ENCODE peak calls at places on chromosome 15, in nine cellular contexts. K is body of pancreas, D is tibial nerve, B is BE2C, R is heart left ventricle, Q is OCI-LY7, P is esophagus squamous epithelium, T is kidney, U is IMR-90. C is an unnamed sample.

GRCh38 chr15:89161666-89162065 is 59.7 kb downstream of the RLBP1 start:
- DNase-seq in B (no peak), U (no peak), D (no peak), Q (no peak), K (no peak), R (no peak), T (no peak), P (no peak), C (no peak)

GRCh38 chr15:67855842-67856241 is 16.0 kb upstream of the RNU6-1 start:
- DNase-seq in D (no peak), R (no peak), B (peak; percentile 65), Q (no peak), U (no peak), K (no peak), P (no peak), T (no peak), C (no peak)

GRCh38 chr15:28942046-28942445 is 56.3 kb downstream of the APBA2 start:
- DNase-seq in R (no peak), T (no peak), D (no peak), K (no peak), P (no peak), B (no peak), U (no peak), Q (no peak), C (no peak)

GRCh38 chr15:87712211-87712610 is 544.3 kb downstream of the NTRK3 start:
- DNase-seq in Q (no peak), B (peak; percentile 32), T (no peak), D (no peak), R (no peak), U (no peak), P (no peak), K (no peak), C (no peak)

GRCh38 chr15:26179906-26180305 is 316.8 kb upstream of the ATP10A start:
- DNase-seq in K (no peak), T (no peak), B (no peak), U (no peak), P (no peak), Q (no peak), D (no peak), R (no peak), C (no peak)

GRCh38 chr15:64558460-64559179 is 98.2 kb downstream of the ZNF609 start:
- DNase-seq in K (no peak), P (no peak), T (no peak), B (no peak), R (no peak), D (no peak), Q (no peak), U (peak; percentile 24), C (no peak)

GRCh38 chr15:100703671-100704070 is 101.3 kb downstream of the ASB7 start:
- DNase-seq in K (no peak), P (no peak), B (no peak), T (peak; percentile 26), R (no peak), Q (no peak), U (no peak), D (no peak), C (no peak)

GRCh38 chr15:94075349-94075748 is 156.0 kb upstream of the MCTP2 start:
- DNase-seq in Q (no peak), K (peak; percentile 41), B (peak; percentile 54), U (peak; percentile 4), P (no peak), R (peak; percentile 78), T (peak; percentile 69), D (peak; percentile 89), C (no peak)

GRCh38 chr15:39304931-39305728 is 275.7 kb upstream of the THBS1 start:
- DNase-seq in P (no peak), U (no peak), K (no peak), B (no peak), T (no peak), R (no peak), Q (no peak), D (no peak), C (no peak)

GRCh38 chr15:78312551-78312950 is 13.1 kb upstream of the SKIC8 start:
- DNase-seq in P (no peak), T (no peak), Q (no peak), B (no peak), U (no peak), K (no peak), D (no peak), R (peak; percentile 14), C (no peak)

GRCh38 chr15:74906450-74907276 is at the start of gene FAM219B:
- DNase-seq in B (peak; percentile 94), R (peak; percentile 96), T (peak; percentile 97), Q (peak; percentile 91), D (peak; percentile 85), K (peak; percentile 95), P (peak; percentile 52), U (peak; percentile 83), C (peak; percentile 77)

GRCh38 chr15:72835289-72835890 is 51.8 kb upstream of the ADPGK start:
- DNase-seq in D (no peak), B (no peak), K (peak; percentile 20), T (no peak), P (no peak), R (no peak), U (no peak), Q (peak; percentile 6), C (no peak)

GRCh38 chr15:48191574-48192225 is at the start of gene CTXN2:
- DNase-seq in P (no peak), Q (no peak), B (peak; percentile 30), U (no peak), T (no peak), R (no peak), K (peak; percentile 13), D (no peak), C (no peak)

DNA sequence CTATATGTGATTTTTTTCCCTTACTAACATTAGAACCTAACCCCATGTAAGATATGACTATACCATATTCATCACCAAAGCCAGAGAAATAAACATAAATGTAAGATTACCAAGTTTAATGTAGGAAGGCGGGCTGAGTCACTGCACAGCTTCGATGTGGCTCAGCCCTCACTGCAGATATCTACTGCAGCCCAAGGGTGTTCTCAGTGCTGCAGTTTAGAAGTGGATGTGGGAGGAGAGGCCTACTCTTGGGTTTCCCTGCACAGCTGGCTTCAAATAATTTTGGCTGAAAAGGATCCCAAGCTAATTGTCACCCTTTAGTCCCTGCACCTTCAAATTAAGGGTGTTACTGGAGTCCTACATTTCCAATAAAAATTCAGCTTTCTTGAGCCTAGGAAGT is 9.2 kb downstream of the ARPP19 start:
- DNase-seq in B (no peak), P (no peak), Q (no peak), D (no peak), R (no peak), T (no peak), U (peak; percentile 89), K (no peak), C (peak; percentile 61)
- H3K36me3 ChIP-seq in B (peaks cover 24% of the 10 kb centered on the region), P (no peaks in the 10 kb centered on the region), Q (peaks cover 96% of the 10 kb centered on the region), D (no peaks in the 10 kb centered on the region), R (peaks cover 25% of the 10 kb centered on the region), T (no peaks in the 10 kb centered on the region), U (peaks cover 3% of the 10 kb centered on the region), K (no peaks in the 10 kb centered on the region), C (peaks cover 6% of the 10 kb centered on the region)

DNA sequence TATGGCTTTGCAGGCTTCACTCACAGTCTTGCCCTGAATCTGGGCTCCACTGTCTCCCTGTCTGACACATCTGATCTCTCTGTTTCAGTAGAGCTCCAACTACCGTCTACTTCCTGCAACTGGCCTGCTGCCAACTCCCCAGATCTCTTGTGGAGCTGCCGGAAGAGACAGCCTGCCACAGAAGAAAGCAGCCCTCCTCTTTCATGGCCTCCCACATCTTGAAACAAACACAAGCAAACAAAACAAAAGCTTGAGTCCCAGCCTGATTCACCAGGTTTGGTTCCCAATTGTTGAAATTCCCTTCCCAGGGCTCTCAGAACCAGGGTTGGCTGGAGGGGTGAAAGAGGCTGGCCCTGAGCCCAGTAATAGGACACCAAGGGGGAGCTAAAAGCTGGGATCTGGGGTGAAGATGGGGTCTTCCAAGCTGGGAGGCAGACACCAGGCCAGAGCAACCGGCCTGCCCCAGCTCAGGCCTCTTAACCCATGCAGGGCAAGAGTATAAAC is 55.3 kb upstream of the CA12 start:
- DNase-seq in P (no peak), B (peak; percentile 90), T (peak; percentile 93), K (peak; percentile 80), U (peak; percentile 84), R (peak; percentile 86), D (peak; percentile 83), Q (no peak), C (peak; percentile 86)
- TF ChIP-seq CTCF in P (no peak), B (peak; percentile 32), T (no peak), K (no peak), U (peak; percentile 21), R (no peak), D (no peak), Q (no peak), C (peak; percentile 36)

GRCh38 chr15:82648257-82649103 is 1.3 kb upstream of the CPEB1 start:
- DNase-seq in D (no peak), P (no peak), K (no peak), U (no peak), R (no peak), B (no peak), Q (no peak), T (no peak), C (no peak)

GRCh38 chr15:82649226-82649999 is 2.2 kb upstream of the CPEB1 start:
- DNase-seq in P (no peak), B (no peak), K (no peak), T (no peak), Q (no peak), D (no peak), R (no peak), U (no peak), C (no peak)

GRCh38 chr15:82647045-82647834 is at the start of gene CPEB1:
- DNase-seq in T (peak; percentile 83), R (peak; percentile 43), P (no peak), U (peak; percentile 30), D (peak; percentile 22), B (peak; percentile 39), K (peak; percentile 62), Q (no peak), C (no peak)

GRCh38 chr15:82646250-82647044 is 716 bp downstream of the CPEB1 start:
- DNase-seq in U (no peak), D (no peak), R (no peak), Q (no peak), K (peak; percentile 69), T (peak; percentile 74), P (no peak), B (no peak), C (no peak)

GRCh38 chr15:82647835-82648256 is 683 bp upstream of the CPEB1 start:
- DNase-seq in D (no peak), R (no peak), P (no peak), B (no peak), K (peak; percentile 38), T (peak; percentile 79), Q (no peak), U (no peak), C (no peak)
- H3K4me3 ChIP-seq in D (peak overlapping the region; percentile 66), R (peak overlapping the region; percentile 46), P (peak overlapping the region; percentile 60), B (peak overlapping the region; percentile 34), K (no peak overlapping the region), T (no peak overlapping the region), Q (no peak overlapping the region), U (peak overlapping the region; percentile 63), C (peak overlapping the region; percentile 31)

DNA sequence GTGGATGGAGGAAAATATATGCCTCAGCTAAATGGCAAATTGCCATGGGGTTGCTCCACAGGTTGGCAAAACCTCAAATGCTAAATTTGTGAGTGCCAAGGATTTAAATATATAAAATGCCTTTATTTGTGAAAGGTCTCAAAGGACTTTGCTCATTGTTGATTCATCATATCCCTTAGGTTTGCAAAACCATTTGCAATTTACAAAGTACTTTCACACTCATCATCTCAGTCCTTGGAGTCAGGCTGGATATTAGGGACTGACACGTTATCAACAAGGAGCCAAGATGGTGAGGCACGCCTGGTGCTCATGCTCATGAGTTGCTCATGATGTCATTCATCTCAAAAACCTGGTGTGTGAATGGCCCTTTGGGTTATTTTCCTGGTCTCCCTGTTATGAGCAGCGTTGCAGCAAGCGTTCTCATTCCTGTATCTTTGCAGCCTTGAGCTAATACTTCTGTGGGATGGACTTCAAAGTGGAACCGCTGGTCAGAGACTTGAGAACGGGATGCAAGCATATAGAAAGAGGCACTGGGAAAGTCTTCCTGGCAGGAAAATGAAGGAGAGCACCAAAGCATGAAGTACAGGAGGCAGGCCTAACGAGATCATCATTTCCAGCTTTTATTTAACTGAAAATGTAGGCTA is 66.0 kb downstream of the MYO1E start:
- DNase-seq in T (no peak), U (peak; percentile 58), B (no peak), K (no peak), R (no peak), D (no peak), Q (no peak), P (no peak), C (no peak)
- H3K36me3 ChIP-seq in T (no peaks in the 10 kb centered on the region), U (no peaks in the 10 kb centered on the region), B (no peaks in the 10 kb centered on the region), K (no peaks in the 10 kb centered on the region), R (no peaks in the 10 kb centered on the region), D (no peaks in the 10 kb centered on the region), Q (no peaks in the 10 kb centered on the region), P (no peaks in the 10 kb centered on the region), C (no peaks in the 10 kb centered on the region)

C was measured in brain microvascular endothelial cell.